ENCODE peak calls at places on chromosomes 5 and 9, in five cellular contexts. K is HepG2, R is HCT116, G is SK-N-SH, O is GM12878. M is an unnamed sample.

GRCh38 chr9:111832428-111832827 is 37.7 kb upstream of the SHOC1 start:
- DNase-seq in K (no peak), R (no peak), G (no peak), O (no peak), M (no peak)

GRCh38 chr9:3751125-3751758 is 225.4 kb upstream of the RFX3 start:
- DNase-seq in K (peak), R (no peak), G (no peak), O (no peak), M (peak)

GRCh38 chr5:177529247-177529901 is 12.6 kb upstream of the DDX41 start:
- DNase-seq in K (no peak), R (no peak), G (no peak), O (no peak), M (no peak)

GRCh38 chr5:119583684-119584083 is 45.7 kb upstream of the FAM170A start:
- DNase-seq in K (no peak), R (no peak), G (no peak), O (peak), M (no peak)

GRCh38 chr9:88537743-88538055 is 2.7 kb downstream of the NXNL2 start:
- DNase-seq in K (no peak), R (no peak), G (peak), O (no peak), M (peak)

GRCh38 chr5:103014983-103015382 is 105.0 kb downstream of the GIN1 start:
- DNase-seq in K (no peak), R (no peak), G (no peak), O (no peak), M (no peak)

GRCh38 chr9:127424669-127424986 is 446 bp downstream of the ZNF79 start:
- DNase-seq in K (no peak), R (no peak), G (no peak), O (no peak), M (no peak)

GRCh38 chr5:1950708-1951103 is 68.0 kb upstream of the IRX4 start:
- DNase-seq in K (no peak), R (no peak), G (no peak), O (no peak), M (no peak)

GRCh38 chr9:21522348-21522747 is 40.2 kb upstream of the IFNE start:
- DNase-seq in K (no peak), R (no peak), G (no peak), O (no peak), M (no peak)

GRCh38 chr9:15349892-15350761 is 43.1 kb upstream of the TTC39B start:
- DNase-seq in K (peak), R (no peak), G (no peak), O (no peak), M (no peak)

GRCh38 chr9:13845460-13845859 is 468.5 kb downstream of the NFIB start:
- DNase-seq in K (no peak), R (no peak), G (no peak), O (no peak), M (no peak)

GRCh38 chr9:128146591-128147120 is 2.6 kb upstream of the LCN2 start:
- DNase-seq in K (no peak), R (no peak), G (no peak), O (no peak), M (no peak)

GRCh38 chr5:31671339-31671741 is 32.4 kb downstream of the PDZD2 start:
- DNase-seq in K (no peak), R (no peak), G (no peak), O (no peak), M (no peak)

GRCh38 chr9:131552030-131552429 is 6.7 kb downstream of the PRRT1B start:
- DNase-seq in K (peak), R (no peak), G (no peak), O (no peak), M (no peak)

GRCh38 chr9:127873223-127873691 is 4.2 kb downstream of the AK1 start:
- DNase-seq in K (no peak), R (no peak), G (peak), O (no peak), M (no peak)

GRCh38 chr9:86183225-86183808 is 76.1 kb downstream of the C9orf153 start:
- DNase-seq in K (peak), R (no peak), G (no peak), O (no peak), M (no peak)

GRCh38 chr9:35380619-35381018 is 109.3 kb upstream of the RUSC2 start:
- DNase-seq in K (no peak), R (no peak), G (no peak), O (no peak), M (no peak)

GRCh38 chr5:59840200-59840601 is 53.3 kb downstream of the PDE4D start:
- DNase-seq in K (peak), R (no peak), G (peak), O (no peak), M (no peak)

GRCh38 chr9:71672573-71672972 is 95.7 kb downstream of the CEMIP2 start:
- DNase-seq in K (no peak), R (no peak), G (no peak), O (no peak), M (no peak)

GRCh38 chr9:128621730-128622455 is 34.8 kb downstream of the DYNC2I2 start:
- DNase-seq in K (no peak), R (no peak), G (peak), O (no peak), M (no peak)

GRCh38 chr9:124263158-124263557 is 5.4 kb downstream of the NEK6 start:
- DNase-seq in K (no peak), R (no peak), G (no peak), O (no peak), M (no peak)

GRCh38 chr5:158725223-158725825 is 374.4 kb downstream of the EBF1 start:
- DNase-seq in K (no peak), R (no peak), G (no peak), O (no peak), M (peak)

GRCh38 chr9:34124103-34124502 is 2.4 kb downstream of the DCAF12 start:
- DNase-seq in K (no peak), R (no peak), G (no peak), O (no peak), M (no peak)

GRCh38 chr9:95268681-95269080 is 48.8 kb downstream of the FANCC start:
- DNase-seq in K (peak), R (peak), G (peak), O (no peak), M (peak)

GRCh38 chr9:109020581-109020980 is 7.3 kb upstream of the CTNNAL1 start:
- DNase-seq in K (no peak), R (no peak), G (no peak), O (no peak), M (no peak)

GRCh38 chr5:88821161-88821560 is 61.8 kb downstream of the MEF2C start:
- DNase-seq in K (no peak), R (no peak), G (no peak), O (no peak), M (no peak)

GRCh38 chr9:69816775-69817174 is 3.8 kb upstream of the CFAP95 start:
- DNase-seq in K (no peak), R (no peak), G (no peak), O (no peak), M (no peak)

GRCh38 chr5:148574167-148574566 is 80.2 kb downstream of the HTR4 start:
- DNase-seq in K (no peak), R (no peak), G (no peak), O (no peak), M (no peak)

GRCh38 chr5:30918171-30918570 is 275.3 kb upstream of the CDH6 start:
- DNase-seq in K (no peak), R (no peak), G (no peak), O (no peak), M (no peak)

GRCh38 chr9:78213696-78214095 is 22.2 kb upstream of the CEP78 start:
- DNase-seq in K (peak), R (no peak), G (peak), O (no peak), M (peak)

GRCh38 chr9:72703574-72703973 is 182.2 kb downstream of the TMC1 start:
- DNase-seq in K (no peak), R (no peak), G (no peak), O (peak), M (no peak)

GRCh38 chr9:93827545-93828330 is 127.4 kb downstream of the BARX1 start:
- DNase-seq in K (peak), R (no peak), G (peak), O (no peak), M (peak)

GRCh38 chr5:40080191-40080590 is 599.5 kb upstream of the PTGER4 start:
- DNase-seq in K (no peak), R (no peak), G (no peak), O (no peak), M (no peak)

DNA sequence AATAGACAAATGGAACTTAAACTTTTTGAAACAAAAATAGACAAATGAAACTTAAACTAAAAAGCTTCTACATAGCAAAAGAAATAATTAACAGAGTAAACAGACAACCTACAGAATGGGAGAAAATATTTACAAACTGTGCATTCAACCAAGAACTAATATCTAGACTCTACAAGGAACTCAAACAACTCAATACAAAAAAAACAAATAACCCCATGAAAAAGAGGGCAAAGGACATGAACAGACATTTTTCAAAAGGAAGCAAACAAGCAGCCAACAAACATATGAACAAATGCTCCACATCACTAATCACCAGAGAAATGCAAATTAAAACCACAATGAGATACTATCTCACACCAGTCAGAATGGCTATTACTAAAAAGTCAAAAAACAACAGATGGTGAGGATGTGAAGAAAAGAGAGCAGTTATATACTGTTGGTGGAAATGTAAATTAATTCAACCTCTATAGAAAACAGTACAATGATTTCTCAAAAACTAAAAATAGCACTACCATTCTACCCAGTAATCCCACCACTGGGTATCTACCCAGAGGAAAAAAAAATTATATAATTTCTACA is 170.8 kb upstream of the RGMB start:
- DNase-seq in K (no peak), R (no peak), G (no peak), O (no peak), M (peak)
- TF ChIP-seq JUND in K (no peak), R (no peak), G (no peak), O (no peak), M (no peak)

DNA sequence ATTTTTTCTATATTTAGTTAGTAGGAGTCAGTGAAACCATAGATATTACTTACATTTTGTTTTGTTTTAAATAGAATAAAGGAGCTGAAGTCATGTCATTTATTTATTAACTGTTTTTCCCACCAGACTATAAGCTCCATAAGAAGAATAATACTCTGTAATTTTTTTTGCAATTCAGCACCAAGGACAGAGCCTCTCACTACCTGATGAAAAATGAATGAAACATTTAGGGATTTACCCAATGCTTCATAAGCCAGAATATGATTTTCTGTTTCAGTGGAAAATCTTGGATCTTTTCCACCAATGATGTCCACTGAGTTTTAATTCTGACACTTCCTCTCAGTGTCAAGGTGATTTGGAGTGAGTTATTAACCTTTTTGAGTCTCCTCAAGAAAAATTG is 624.9 kb upstream of the GRAMD2B start:
- DNase-seq in K (no peak), R (peak), G (no peak), O (no peak), M (peak)
- TF ChIP-seq JUND in K (no peak), R (no peak), G (no peak), O (no peak), M (no peak)

GRCh38 chr5:58450811-58451629 is 8.9 kb downstream of the PLK2 start:
- DNase-seq in K (no peak), R (no peak), G (no peak), O (no peak), M (peak)

GRCh38 chr5:58454025-58454424 is 5.9 kb downstream of the PLK2 start:
- DNase-seq in K (no peak), R (no peak), G (no peak), O (no peak), M (no peak)

GRCh38 chr5:58453326-58453725 is 6.6 kb downstream of the PLK2 start:
- DNase-seq in K (no peak), R (no peak), G (no peak), O (no peak), M (no peak)

GRCh38 chr5:58451732-58452565 is 7.9 kb downstream of the PLK2 start:
- DNase-seq in K (no peak), R (no peak), G (no peak), O (no peak), M (no peak)

GRCh38 chr5:58452566-58453258 is 7.2 kb downstream of the PLK2 start:
- DNase-seq in K (no peak), R (no peak), G (no peak), O (no peak), M (peak)
- TF ChIP-seq JUND in K (no peak), R (no peak), G (peak), O (no peak), M (peak)

GRCh38 chr9:134968011-134968822 is 50.5 kb upstream of the FCN1 start:
- DNase-seq in K (no peak), R (no peak), G (peak), O (no peak), M (no peak)

GRCh38 chr9:134965851-134966250 is 48.1 kb upstream of the FCN1 start:
- DNase-seq in K (no peak), R (no peak), G (no peak), O (no peak), M (no peak)

GRCh38 chr9:134967547-134967930 is 49.8 kb upstream of the FCN1 start:
- DNase-seq in K (no peak), R (no peak), G (peak), O (no peak), M (no peak)

GRCh38 chr9:134966270-134966669 is 48.6 kb upstream of the FCN1 start:
- DNase-seq in K (no peak), R (no peak), G (no peak), O (no peak), M (no peak)

GRCh38 chr9:134966697-134967546 is 49.2 kb upstream of the FCN1 start:
- DNase-seq in K (no peak), R (no peak), G (no peak), O (no peak), M (no peak)
- TF ChIP-seq JUND in K (no peak), R (no peak), G (no peak), O (no peak), M (no peak)